ENCODE peak calls at places on chromosomes 16 and 17, in four cellular contexts. D, P, G and A are unnamed samples.

GRCh38 chr17:68780561-68780960 is 174.6 kb downstream of the ABCA8 start:
- DNase-seq in D (no peak), P (no peak), G (no peak), A (no peak)

GRCh38 chr16:30948087-30948955 is 547 bp upstream of the ORAI3 start:
- DNase-seq in D (peak; percentile 92), P (peak; percentile 48), G (peak; percentile 89), A (peak; percentile 88)

GRCh38 chr16:57530531-57531252 is 5.7 kb downstream of the CCDC102A start:
- DNase-seq in D (peak; percentile 7), P (no peak), G (no peak), A (no peak)

GRCh38 chr17:71142333-71142732 is 973.0 kb downstream of the KCNJ2 start:
- DNase-seq in D (no peak), P (no peak), G (no peak), A (no peak)

GRCh38 chr17:32298721-32299578 is 33.3 kb downstream of the RHBDL3 start:
- DNase-seq in D (no peak), P (no peak), G (no peak), A (no peak)

GRCh38 chr16:14957576-14958322 is 17.1 kb upstream of the PDXDC1 start:
- DNase-seq in D (no peak), P (no peak), G (no peak), A (no peak)

GRCh38 chr16:85528528-85529387 is 84.4 kb upstream of the GSE1 start:
- DNase-seq in D (no peak), P (peak; percentile 49), G (no peak), A (no peak)

GRCh38 chr16:79328327-79329162 is 272.0 kb downstream of the MAF start:
- DNase-seq in D (no peak), P (no peak), G (peak; percentile 3), A (peak; percentile 34)

GRCh38 chr17:29143894-29144293 is 36.3 kb downstream of the MYO18A start:
- DNase-seq in D (no peak), P (peak; percentile 78), G (no peak), A (peak; percentile 47)

GRCh38 chr17:17750881-17751280 is 69.6 kb downstream of the RAI1 start:
- DNase-seq in D (no peak), P (peak; percentile 79), G (no peak), A (no peak)

GRCh38 chr16:71852561-71852960 is 6.8 kb downstream of the ATXN1L start:
- DNase-seq in D (no peak), P (no peak), G (no peak), A (no peak)

GRCh38 chr17:45098081-45098868 is 34.0 kb downstream of the PLCD3 start:
- DNase-seq in D (no peak), P (no peak), G (no peak), A (no peak)

GRCh38 chr16:89746043-89746442 is 24.7 kb downstream of the ZNF276 start:
- DNase-seq in D (no peak), P (no peak), G (no peak), A (no peak)

GRCh38 chr17:7686221-7687071 is 844 bp downstream of the TP53 start:
- DNase-seq in D (peak; percentile 77), P (peak; percentile 68), G (peak; percentile 69), A (peak; percentile 88)

GRCh38 chr17:61248399-61248798 is 151.2 kb upstream of the TBX2 start:
- DNase-seq in D (no peak), P (no peak), G (no peak), A (no peak)

GRCh38 chr16:85105475-85105874 is 6.8 kb downstream of the CIBAR2 start:
- DNase-seq in D (no peak), P (no peak), G (no peak), A (no peak)

GRCh38 chr16:877242-878065 is 76.9 kb upstream of the GNG13 start:
- DNase-seq in D (no peak), P (peak; percentile 64), G (no peak), A (no peak)

GRCh38 chr17:67563692-67564228 is 154.0 kb upstream of the NOL11 start:
- DNase-seq in D (no peak), P (no peak), G (no peak), A (no peak)

GRCh38 chr17:59800530-59800942 is 92.2 kb downstream of the TUBD1 start:
- DNase-seq in D (no peak), P (no peak), G (no peak), A (no peak)

GRCh38 chr17:31388770-31389672 is 2.5 kb upstream of the RAB11FIP4 start:
- DNase-seq in D (no peak), P (peak; percentile 21), G (no peak), A (peak; percentile 27)

GRCh38 chr17:48382989-48383388 is 47.0 kb downstream of the SKAP1 start:
- DNase-seq in D (no peak), P (no peak), G (no peak), A (no peak)

GRCh38 chr17:49739662-49740271 is 24.2 kb downstream of the FAM117A start:
- DNase-seq in D (no peak), P (peak; percentile 99), G (peak; percentile 49), A (peak; percentile 61)

GRCh38 chr16:4178468-4179010 is 62.3 kb upstream of the ADCY9 start:
- DNase-seq in D (no peak), P (no peak), G (no peak), A (no peak)

GRCh38 chr16:11398136-11398535 is 52.9 kb downstream of the RMI2 start:
- DNase-seq in D (no peak), P (no peak), G (no peak), A (no peak)

GRCh38 chr17:79625706-79626105 is 14.9 kb upstream of the RBFOX3 start:
- DNase-seq in D (peak; percentile 24), P (no peak), G (no peak), A (no peak)

GRCh38 chr16:67198238-67198734 is 645 bp upstream of the ELMO3 start:
- DNase-seq in D (no peak), P (peak; percentile 70), G (peak; percentile 69), A (peak; percentile 84)

DNA sequence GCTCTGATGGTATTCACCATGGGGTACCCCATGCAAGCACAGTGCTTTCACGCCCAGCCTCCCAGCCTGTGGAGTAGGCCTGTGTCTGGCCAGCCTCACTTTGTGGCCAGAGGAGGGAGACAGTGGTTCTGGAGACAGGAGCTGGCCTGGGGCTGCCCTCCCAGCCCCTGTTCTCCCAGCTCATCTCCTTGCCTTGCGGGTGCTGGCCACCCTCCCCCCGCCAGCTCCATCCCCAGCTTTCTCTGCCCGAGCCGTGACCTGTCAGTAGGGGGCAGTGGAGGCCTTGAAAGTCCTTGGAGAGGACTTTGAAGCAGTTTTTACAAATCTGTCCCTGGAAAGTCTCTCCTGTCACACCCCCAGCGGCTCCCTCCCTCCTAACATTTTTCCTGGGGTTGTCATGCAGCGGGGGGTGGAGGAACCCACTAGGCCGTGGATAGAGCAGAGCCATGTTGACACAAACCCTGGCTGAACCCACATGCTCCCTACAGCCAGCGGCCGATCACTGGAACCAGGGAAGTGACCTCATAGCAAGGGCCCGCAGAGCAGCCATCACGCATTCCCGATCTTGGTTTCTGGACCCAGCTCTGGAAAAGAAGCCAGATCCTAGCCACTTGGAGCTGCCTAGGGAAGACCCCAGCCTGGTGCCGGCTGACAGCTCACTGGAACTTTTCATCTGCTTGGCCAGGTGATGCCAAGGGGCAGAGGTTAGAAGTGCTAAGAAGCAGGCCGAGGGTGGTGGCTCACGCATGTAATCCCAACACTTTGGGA is 289.4 kb downstream of the SEC14L1 start:
- DNase-seq in D (peak; percentile 84), P (peak; percentile 72), G (peak; percentile 73), A (peak; percentile 83)
- TF ChIP-seq CTCF in D (peak; percentile 64), P (no peak), G (peak; percentile 74), A (peak; percentile 75)

DNA sequence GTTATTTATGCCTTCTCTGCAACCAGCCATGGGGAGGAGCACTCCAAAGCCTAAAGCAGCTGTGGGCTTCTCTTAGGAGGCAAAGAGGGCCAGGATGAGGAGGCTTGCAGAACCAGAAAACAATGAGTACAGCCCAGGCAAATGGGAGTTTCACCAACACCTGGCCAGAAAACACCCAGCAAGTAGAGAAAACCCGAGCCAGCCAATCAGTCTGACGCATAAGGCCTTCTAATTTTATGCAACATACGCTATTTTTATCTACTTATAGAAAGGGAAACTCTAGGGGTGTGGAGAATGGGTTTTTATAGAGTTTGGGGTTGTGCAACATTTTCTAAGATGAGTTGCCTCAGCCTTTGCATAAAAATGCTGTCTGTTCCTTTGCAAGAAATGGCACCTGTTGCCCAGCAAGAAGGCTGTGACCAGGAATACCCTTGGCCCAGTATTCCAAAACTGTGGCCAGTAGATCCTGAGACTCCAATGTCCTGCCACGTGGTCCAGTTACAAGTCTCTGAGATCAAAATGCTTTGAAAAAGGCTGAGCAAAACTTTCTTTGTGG is 529.0 kb upstream of the CDH5 start:
- DNase-seq in D (no peak), P (no peak), G (no peak), A (peak; percentile 49)
- TF ChIP-seq CTCF in D (no peak), P (no peak), G (no peak), A (no peak)

GRCh38 chr17:4269915-4270314 is 6.1 kb upstream of the ANKFY1 start:
- DNase-seq in D (no peak), P (no peak), G (no peak), A (no peak)
- TF ChIP-seq CTCF in D (no peak), P (no peak), G (no peak), A (no peak)

GRCh38 chr17:78240839-78241238 is 9.4 kb downstream of the TMEM235 start:
- DNase-seq in D (no peak), P (no peak), G (no peak), A (no peak)
- TF ChIP-seq CTCF in D (no peak), P (no peak), G (no peak), A (no peak)

GRCh38 chr17:36752096-36752888 is 150.9 kb downstream of the MRM1 start:
- DNase-seq in D (no peak), P (no peak), G (no peak), A (no peak)

GRCh38 chr17:36750316-36750885 is 149.0 kb downstream of the MRM1 start:
- DNase-seq in D (no peak), P (no peak), G (no peak), A (no peak)

GRCh38 chr17:36760425-36760824 is 159.0 kb downstream of the MRM1 start:
- DNase-seq in D (no peak), P (no peak), G (no peak), A (no peak)

GRCh38 chr17:36756695-36757094 is 155.3 kb downstream of the MRM1 start:
- DNase-seq in D (no peak), P (no peak), G (no peak), A (no peak)

GRCh38 chr17:36755586-36755985 is 154.2 kb downstream of the MRM1 start:
- DNase-seq in D (no peak), P (peak; percentile 8), G (peak; percentile 20), A (peak; percentile 35)
- TF ChIP-seq CTCF in D (no peak), P (peak; percentile 11), G (peak; percentile 65), A (peak; percentile 23)

GRCh38 chr16:5428932-5429331 is 331.3 kb upstream of the EEF2KMT start:
- DNase-seq in D (no peak), P (no peak), G (no peak), A (no peak)
- TF ChIP-seq CTCF in D (no peak), P (no peak), G (no peak), A (no peak)

DNA sequence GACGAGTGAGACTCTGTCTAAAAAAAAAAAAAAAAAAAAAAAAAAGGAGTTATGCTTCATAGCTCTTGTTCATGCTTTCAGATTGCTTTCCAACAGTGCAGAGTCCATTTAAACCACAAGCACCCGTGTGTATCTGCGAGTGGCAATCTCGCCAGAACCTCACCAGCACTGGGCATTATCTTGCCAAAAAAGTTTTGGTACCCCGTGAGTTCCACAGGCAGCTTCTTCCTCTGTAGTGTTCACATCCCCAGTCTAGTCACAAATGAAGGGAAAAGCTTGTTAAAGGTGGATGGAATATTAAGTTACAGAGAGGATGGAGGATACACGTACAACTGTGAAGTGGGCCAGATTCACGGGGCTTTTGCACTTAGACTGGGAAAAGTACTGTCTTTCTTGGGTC is 33.5 kb downstream of the WSB1 start:
- DNase-seq in D (no peak), P (no peak), G (no peak), A (no peak)
- TF ChIP-seq CTCF in D (no peak), P (no peak), G (no peak), A (no peak)